ENCODE peak calls at places on chromosomes 1 and 21, in seven cellular contexts. I, O, Q, R, C, B and N are unnamed samples.

GRCh38 chr1:226365831-226366231 is 42.1 kb downstream of the PARP1 start:
- DNase-seq in Q (no peak), O (no peak), B (no peak), R (no peak), C (no peak), I (no peak), N (no peak)

GRCh38 chr1:91732291-91732953 is 153.5 kb downstream of the TGFBR3 start:
- DNase-seq in O (no peak), Q (peak), R (no peak), I (no peak), C (peak), B (no peak), N (no peak)

GRCh38 chr1:44707959-44708831 is 22.8 kb downstream of the RNU5D-1 start:
- DNase-seq in B (no peak), R (no peak), I (no peak), Q (peak), O (no peak), C (no peak), N (no peak)

GRCh38 chr1:80171101-80171500 is 1164.6 kb upstream of the ADGRL4 start:
- DNase-seq in B (no peak), I (no peak), C (no peak), O (no peak), Q (no peak), R (no peak), N (no peak)

GRCh38 chr1:213564215-213564659 is 423.5 kb upstream of the PROX1 start:
- DNase-seq in I (no peak), R (no peak), C (no peak), Q (no peak), B (no peak), O (no peak), N (no peak)

GRCh38 chr1:166888710-166889109 is 12.6 kb upstream of the TADA1 start:
- DNase-seq in O (no peak), B (no peak), R (no peak), Q (no peak), C (no peak), I (no peak), N (no peak)

GRCh38 chr1:227788279-227789041 is 27.0 kb upstream of the PRSS38 start:
- DNase-seq in R (no peak), O (peak), C (peak), I (peak), B (peak), Q (peak), N (no peak)

GRCh38 chr1:96538883-96539282 is 182.7 kb upstream of the PTBP2 start:
- DNase-seq in B (peak), O (peak), I (peak), Q (peak), R (peak), C (peak), N (no peak)

GRCh38 chr1:167713330-167714081 is 8.3 kb upstream of the MPZL1 start:
- DNase-seq in R (peak), I (no peak), B (no peak), C (peak), O (peak), Q (peak), N (peak)

GRCh38 chr1:185646202-185646683 is 87.9 kb upstream of the HMCN1 start:
- DNase-seq in B (no peak), R (peak), I (no peak), O (peak), C (peak), Q (no peak), N (no peak)

GRCh38 chr1:230868736-230869385 is 540 bp upstream of the C1orf198 start:
- DNase-seq in I (peak), C (peak), Q (peak), R (peak), B (no peak), O (peak), N (no peak)

GRCh38 chr1:87678221-87678715 is 349.6 kb downstream of the LMO4 start:
- DNase-seq in B (no peak), Q (no peak), R (no peak), I (no peak), C (no peak), O (no peak), N (no peak)

GRCh38 chr1:115065021-115065420 is 24.3 kb downstream of the TSPAN2 start:
- DNase-seq in Q (no peak), O (no peak), I (no peak), C (no peak), R (no peak), B (no peak), N (no peak)

GRCh38 chr21:31335957-31336738 is 7.9 kb downstream of the TIAM1 start:
- DNase-seq in I (no peak), Q (no peak), B (no peak), R (peak), O (no peak), C (no peak), N (no peak)

GRCh38 chr1:12112711-12113161 is 49.6 kb downstream of the TNFRSF8 start:
- DNase-seq in R (no peak), I (no peak), Q (no peak), B (no peak), C (no peak), O (no peak), N (no peak)

GRCh38 chr1:230091473-230092231 is 24.6 kb downstream of the GALNT2 start:
- DNase-seq in B (no peak), R (no peak), C (no peak), I (no peak), Q (peak), O (no peak), N (no peak)

GRCh38 chr1:64427879-64428278 is 42.0 kb upstream of the CACHD1 start:
- DNase-seq in O (no peak), I (no peak), C (no peak), B (no peak), Q (no peak), R (no peak), N (no peak)

GRCh38 chr1:221813887-221814286 is 72.0 kb upstream of the DUSP10 start:
- DNase-seq in O (no peak), R (no peak), I (no peak), Q (no peak), C (no peak), B (no peak), N (no peak)

GRCh38 chr1:164240081-164240480 is 318.9 kb upstream of the PBX1 start:
- DNase-seq in O (no peak), I (no peak), R (no peak), C (no peak), Q (no peak), B (no peak), N (no peak)

GRCh38 chr1:98045211-98046030 is 124.6 kb upstream of the DPYD start:
- DNase-seq in O (no peak), C (no peak), B (no peak), I (peak), R (no peak), Q (no peak), N (no peak)

GRCh38 chr1:28864695-28865094 is 49.7 kb upstream of the EPB41 start:
- DNase-seq in I (no peak), C (no peak), B (no peak), R (no peak), O (no peak), Q (no peak), N (no peak)

GRCh38 chr1:100100202-100100601 is 32.5 kb downstream of the SASS6 start:
- DNase-seq in Q (no peak), B (no peak), C (no peak), O (no peak), R (no peak), I (no peak), N (no peak)

GRCh38 chr1:156559797-156560112 is 12.6 kb downstream of the IQGAP3 start:
- DNase-seq in I (no peak), O (no peak), B (no peak), Q (no peak), R (no peak), C (no peak), N (no peak)

GRCh38 chr1:47521034-47521871 is 83.4 kb downstream of the FOXD2 start:
- DNase-seq in R (no peak), I (peak), B (no peak), O (no peak), C (no peak), Q (no peak), N (no peak)

GRCh38 chr1:30330644-30331043 is 392.7 kb downstream of the MATN1 start:
- DNase-seq in O (no peak), C (no peak), B (no peak), Q (no peak), I (no peak), R (no peak), N (no peak)

GRCh38 chr1:30329802-30330557 is 393.4 kb downstream of the MATN1 start:
- DNase-seq in C (no peak), O (no peak), R (no peak), B (no peak), Q (no peak), I (no peak), N (peak)

GRCh38 chr1:30334767-30335166 is 388.6 kb downstream of the MATN1 start:
- DNase-seq in Q (no peak), I (no peak), C (no peak), R (no peak), B (no peak), O (no peak), N (no peak)

GRCh38 chr1:30331415-30332065 is 391.8 kb downstream of the MATN1 start:
- DNase-seq in O (no peak), I (no peak), Q (no peak), C (no peak), B (no peak), R (no peak), N (no peak)

DNA sequence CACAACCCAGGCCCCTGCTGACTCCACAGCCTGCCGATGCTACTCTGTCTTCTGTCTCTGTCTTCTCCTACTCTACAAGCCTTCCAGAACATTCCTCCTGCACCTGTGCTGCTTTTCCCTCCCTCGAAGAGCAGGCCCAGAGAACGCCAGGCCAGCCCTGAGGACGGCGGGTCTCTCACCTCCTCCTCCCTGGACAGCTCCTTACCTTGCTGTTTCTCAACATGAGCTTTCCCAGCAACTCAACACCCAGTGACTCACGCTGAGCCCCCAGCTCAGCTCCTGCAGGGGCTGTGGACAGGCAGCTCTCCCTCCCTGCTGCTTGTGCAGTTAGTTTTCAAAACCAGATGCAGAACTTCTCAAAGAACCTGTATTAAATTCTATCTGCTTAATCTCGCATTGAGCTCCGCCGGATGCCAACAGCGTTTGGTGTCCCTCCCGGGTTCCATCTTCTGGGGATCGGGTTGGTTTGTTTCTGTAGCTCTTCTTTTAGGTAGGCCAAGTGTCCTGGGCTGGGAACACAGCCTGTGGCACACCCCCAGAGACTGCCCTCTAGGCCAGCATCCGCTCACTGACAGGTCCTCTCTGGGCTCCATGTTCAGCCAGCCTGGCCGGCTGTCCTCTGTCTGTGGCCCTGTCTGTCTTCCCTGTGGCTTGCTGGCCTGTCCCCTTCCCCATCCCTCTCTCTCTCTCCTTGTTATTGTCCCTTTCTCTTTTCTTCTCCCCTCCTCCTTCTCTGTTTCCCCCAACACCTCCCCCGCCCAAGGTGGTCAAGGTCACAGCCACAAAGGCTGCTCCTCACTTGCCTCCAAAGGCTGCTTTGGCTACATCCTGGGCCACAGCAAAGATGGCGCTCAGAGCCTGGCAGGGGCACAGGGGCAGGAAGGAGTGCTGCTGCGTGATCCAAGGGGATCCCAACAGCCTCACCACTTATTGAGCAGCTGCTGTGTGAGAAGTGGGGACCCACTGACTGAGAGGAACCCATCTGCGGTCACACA is 391.0 kb downstream of the MATN1 start:
- DNase-seq in O (no peak), R (no peak), Q (no peak), B (no peak), C (no peak), I (no peak), N (no peak)
- TF ChIP-seq POLR2A in O (no peak), R (no peak), Q (no peak), B (no peak), C (no peak), I (no peak), N (no peak)

GRCh38 chr1:3009556-3009955 is 11.7 kb upstream of the ACTRT2 start:
- DNase-seq in I (no peak), C (no peak), R (no peak), O (no peak), Q (no peak), B (no peak), N (no peak)

GRCh38 chr1:3011631-3012510 is 9.4 kb upstream of the ACTRT2 start:
- DNase-seq in B (no peak), Q (no peak), I (no peak), R (no peak), C (no peak), O (no peak), N (no peak)

GRCh38 chr1:3011127-3011526 is 10.1 kb upstream of the ACTRT2 start:
- DNase-seq in R (no peak), B (no peak), O (no peak), Q (no peak), C (no peak), I (no peak), N (peak)

GRCh38 chr1:3007298-3008147 is 13.7 kb upstream of the ACTRT2 start:
- DNase-seq in Q (no peak), O (no peak), R (no peak), B (no peak), C (no peak), I (no peak), N (peak)

GRCh38 chr1:3009021-3009420 is 12.2 kb upstream of the ACTRT2 start:
- DNase-seq in Q (no peak), R (no peak), C (no peak), O (no peak), I (no peak), B (no peak), N (peak)
- H3K4me3 ChIP-seq in Q (no peak), R (no peak), C (no peak), O (no peak), I (no peak), B (no peak), N (no peak)

GRCh38 chr21:44800971-44801467 is 601 bp downstream of the UBE2G2 start:
- DNase-seq in Q (no peak), C (no peak), B (no peak), I (no peak), O (no peak), R (no peak), N (no peak)

GRCh38 chr21:44803651-44804050 is 2.0 kb upstream of the UBE2G2 start:
- DNase-seq in B (no peak), R (no peak), C (no peak), Q (no peak), I (no peak), O (no peak), N (no peak)

GRCh38 chr21:44804762-44805161 is 3.1 kb upstream of the UBE2G2 start:
- DNase-seq in C (no peak), Q (no peak), I (no peak), O (no peak), R (no peak), B (no peak), N (no peak)

GRCh38 chr21:44801468-44802395 is at the start of gene UBE2G2:
- DNase-seq in R (peak), B (no peak), I (peak), C (peak), O (peak), Q (peak), N (peak)

DNA sequence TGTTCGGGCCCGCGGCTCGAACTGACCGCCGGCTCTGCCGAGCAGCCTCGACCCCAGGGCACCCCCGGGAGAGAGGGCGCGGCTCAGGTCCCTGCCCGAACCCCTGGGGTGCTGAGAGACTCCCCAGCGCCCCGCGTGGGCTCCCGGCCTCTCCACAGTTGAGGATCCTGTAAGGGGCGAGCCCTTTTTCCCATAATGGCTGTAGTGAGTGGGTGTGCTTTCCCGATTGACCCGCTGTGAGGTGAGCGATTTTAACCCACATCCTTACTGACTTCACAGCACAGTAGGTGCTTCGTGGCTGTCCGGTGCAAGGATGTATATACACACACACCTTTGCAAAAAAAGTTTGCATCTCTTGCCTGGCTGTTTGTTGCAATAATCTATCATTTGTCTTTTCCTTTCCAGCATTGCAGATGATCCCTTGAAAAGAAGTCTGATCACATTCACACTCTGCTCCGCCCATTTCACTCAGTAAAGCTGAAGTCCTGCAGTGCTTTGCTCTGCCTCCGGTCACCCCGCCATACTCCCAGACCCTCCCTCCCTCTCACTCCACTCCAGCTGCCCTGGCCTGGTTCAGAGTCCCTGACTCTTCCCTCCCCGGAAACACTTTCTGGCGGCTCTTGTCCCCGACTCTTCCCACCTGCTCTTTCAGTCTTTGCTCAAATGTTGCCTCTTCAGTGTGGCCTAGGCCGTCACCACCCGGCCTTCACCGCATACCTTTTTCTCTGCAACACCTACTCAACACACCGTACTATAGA is 955 bp upstream of the UBE2G2 start:
- DNase-seq in B (no peak), I (no peak), O (no peak), Q (no peak), C (no peak), R (no peak), N (no peak)
- TF ChIP-seq CTCF in B (no peak), I (no peak), O (no peak), Q (no peak), C (no peak), R (no peak), N (no peak)

GRCh38 chr1:54798769-54799641 is 2.1 kb downstream of the TTC22 start:
- DNase-seq in Q (no peak), I (peak), B (no peak), R (no peak), C (no peak), O (no peak), N (peak)

GRCh38 chr1:54803761-54804470 is 2.8 kb upstream of the TTC22 start:
- DNase-seq in R (no peak), C (peak), O (peak), B (no peak), Q (peak), I (peak), N (peak)

GRCh38 chr1:54798206-54798605 is 2.9 kb downstream of the TTC22 start:
- DNase-seq in O (no peak), R (no peak), I (peak), Q (no peak), C (no peak), B (no peak), N (no peak)

GRCh38 chr1:54800041-54800898 is 853 bp downstream of the TTC22 start:
- DNase-seq in C (no peak), I (peak), O (no peak), Q (no peak), B (no peak), R (no peak), N (peak)

DNA sequence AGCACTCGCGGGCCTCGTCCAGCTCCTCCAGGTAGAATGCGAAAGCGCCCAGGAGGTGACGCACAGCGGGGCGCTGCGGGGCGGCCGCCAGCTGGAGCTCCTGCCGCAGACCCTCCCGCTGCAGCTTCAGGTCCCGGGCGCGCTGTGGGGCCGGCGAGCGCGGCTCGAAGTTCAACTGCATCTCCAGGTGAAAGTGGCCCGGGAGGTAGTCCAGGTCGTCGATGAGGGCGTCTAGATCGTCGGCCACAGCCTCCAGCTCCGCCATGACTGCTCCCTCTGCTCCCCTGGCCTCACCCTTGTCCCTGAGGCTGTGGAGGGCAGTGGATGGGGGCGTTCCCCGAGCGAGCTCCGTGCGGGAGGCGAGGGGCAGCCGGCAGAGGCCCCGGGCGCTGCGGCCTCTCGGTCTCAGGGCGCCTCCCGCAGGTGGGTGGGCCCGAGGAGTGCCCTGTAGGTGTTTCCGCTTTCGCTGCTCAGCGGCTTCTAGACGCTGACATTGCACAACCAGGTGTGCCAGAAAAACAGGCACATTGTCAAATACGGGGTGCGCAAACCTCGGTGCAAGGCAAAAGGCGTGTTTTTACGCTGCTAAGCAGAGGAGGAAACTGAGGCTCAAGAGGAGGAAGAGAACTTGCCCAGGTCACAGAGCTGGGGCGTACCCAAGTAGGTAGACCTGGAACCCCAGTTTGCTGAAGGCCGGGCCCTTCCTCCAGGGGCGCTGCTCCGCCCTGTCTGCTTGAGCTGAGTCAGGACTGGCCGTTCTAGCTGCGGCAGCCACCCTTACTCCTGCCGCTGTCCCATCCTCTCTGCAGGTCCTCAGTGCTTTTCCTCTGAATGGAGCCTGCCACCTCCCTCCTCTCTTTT is at the start of gene TTC22:
- DNase-seq in O (no peak), I (peak), B (no peak), C (no peak), R (no peak), Q (peak), N (no peak)
- TF ChIP-seq POLR2A in O (no peak), I (no peak), B (no peak), C (no peak), R (no peak), Q (no peak), N (no peak)

GRCh38 chr1:77889671-77890070 is 1.2 kb downstream of the NEXN start:
- DNase-seq in R (peak), I (no peak), B (no peak), C (no peak), Q (no peak), O (no peak), N (no peak)
- H3K4me3 ChIP-seq in R (peak), I (peak), B (peak), C (peak), Q (peak), O (peak), N (no peak)

GRCh38 chr1:201546093-201546492 is 7.2 kb downstream of the NAV1 start:
- DNase-seq in O (no peak), I (no peak), R (no peak), Q (no peak), C (no peak), B (no peak), N (no peak)
- TF ChIP-seq CTCF in O (no peak), I (no peak), R (no peak), Q (no peak), C (no peak), B (no peak), N (no peak)

GRCh38 chr1:25821630-25822091 is 1.9 kb downstream of the MTFR1L start:
- DNase-seq in O (peak), B (no peak), I (no peak), Q (no peak), C (peak), R (no peak), N (peak)

GRCh38 chr1:25819496-25820246 is at the start of gene MTFR1L:
- DNase-seq in O (peak), B (peak), C (peak), Q (peak), R (peak), I (peak), N (peak)

GRCh38 chr1:25818569-25818968 is 1.2 kb upstream of the MTFR1L start:
- DNase-seq in B (no peak), I (no peak), R (no peak), O (no peak), C (peak), Q (no peak), N (no peak)

GRCh38 chr1:25821112-25821476 is 1.3 kb downstream of the MTFR1L start:
- DNase-seq in B (no peak), Q (no peak), R (no peak), I (no peak), O (no peak), C (no peak), N (no peak)

GRCh38 chr1:25820247-25821111 is 725 bp downstream of the MTFR1L start:
- DNase-seq in Q (no peak), B (no peak), C (peak), I (peak), O (no peak), R (peak), N (peak)
- TF ChIP-seq POLR2A in Q (no peak), B (no peak), C (no peak), I (no peak), O (peak), R (no peak), N (no peak)